ENCODE peak calls at places on chromosomes 6 and 20, in four cellular contexts. S, K, M and H are unnamed samples.

GRCh38 chr6:94862116-94862515 is 715.2 kb upstream of the MANEA start:
- DNase-seq in S (no peak), M (no peak), K (no peak), H (no peak)

GRCh38 chr6:20921533-20921932 is 387.3 kb downstream of the CDKAL1 start:
- DNase-seq in M (no peak), S (peak; percentile 59), K (no peak), H (no peak)

GRCh38 chr6:56096454-56096853 is 150.9 kb downstream of the COL21A1 start:
- DNase-seq in S (no peak), M (no peak), K (no peak), H (no peak)

GRCh38 chr6:37236921-37237320 is 20.7 kb upstream of the TBC1D22B start:
- DNase-seq in K (no peak), M (peak; percentile 61), S (no peak), H (peak; percentile 38)

GRCh38 chr20:50254466-50255079 is 63.9 kb downstream of the CEBPB start:
- DNase-seq in M (no peak), S (no peak), K (no peak), H (no peak)

GRCh38 chr6:145744619-145745018 is 9.3 kb upstream of the EPM2A start:
- DNase-seq in K (no peak), M (no peak), S (no peak), H (no peak)

GRCh38 chr6:33249732-33250625 is 21.7 kb downstream of the VPS52 start:
- DNase-seq in M (peak; percentile 57), K (no peak), S (no peak), H (peak; percentile 47)

GRCh38 chr6:7784706-7785105 is 58.8 kb downstream of the BMP6 start:
- DNase-seq in K (no peak), S (no peak), M (no peak), H (no peak)

GRCh38 chr6:106192824-106193223 is 106.7 kb downstream of the PRDM1 start:
- DNase-seq in S (peak; percentile 20), M (peak; percentile 71), K (no peak), H (peak; percentile 69)

GRCh38 chr6:1551236-1551635 is 58.5 kb upstream of the FOXC1 start:
- DNase-seq in S (no peak), M (no peak), K (no peak), H (no peak)

GRCh38 chr6:22251331-22251730 is 45.5 kb downstream of the PRL start:
- DNase-seq in S (peak; percentile 24), M (peak; percentile 69), K (no peak), H (peak; percentile 91)

GRCh38 chr6:53287336-53288225 is 61.2 kb downstream of the ELOVL5 start:
- DNase-seq in S (no peak), K (no peak), M (no peak), H (no peak)

GRCh38 chr6:68575765-68576439 is 59.2 kb upstream of the ADGRB3 start:
- DNase-seq in K (no peak), S (no peak), M (peak; percentile 44), H (peak; percentile 13)

GRCh38 chr6:149094934-149095341 is 222.6 kb upstream of the TAB2 start:
- DNase-seq in K (no peak), M (peak; percentile 46), S (no peak), H (peak; percentile 28)

GRCh38 chr20:18188446-18188845 is 50.8 kb downstream of the KAT14 start:
- DNase-seq in K (no peak), S (peak; percentile 24), M (no peak), H (no peak)

GRCh38 chr6:143232849-143233248 is 172.2 kb downstream of the AIG1 start:
- DNase-seq in M (no peak), K (peak; percentile 8), S (no peak), H (no peak)

GRCh38 chr20:23187759-23188158 is 101.6 kb upstream of the CD93 start:
- DNase-seq in S (no peak), M (no peak), K (no peak), H (peak; percentile 34)

GRCh38 chr6:170048615-170049256 is 242.1 kb downstream of the DLL1 start:
- DNase-seq in K (no peak), M (no peak), S (no peak), H (no peak)

GRCh38 chr6:2958802-2959201 is 12.6 kb downstream of the SERPINB6 start:
- DNase-seq in S (no peak), M (no peak), K (no peak), H (no peak)